ENCODE peak calls at places on chromosomes 6 and 20, in eight cellular contexts. E, H, P, G, B, M, K and A are unnamed samples.

GRCh38 chr6:146191600-146191999 is 162.7 kb downstream of the GRM1 start:
- DNase-seq in K (no peak), E (no peak), P (no peak), B (no peak), M (no peak), H (no peak), G (no peak), A (no peak)

GRCh38 chr6:107120404-107120803 is 5.1 kb upstream of the BEND3 start:
- DNase-seq in M (no peak), P (no peak), K (no peak), H (no peak), E (no peak), G (no peak), B (no peak), A (no peak)

GRCh38 chr6:107534762-107535161 is 44.8 kb downstream of the SOBP start:
- DNase-seq in P (no peak), G (no peak), B (no peak), E (no peak), K (no peak), H (no peak), M (no peak), A (peak)

GRCh38 chr20:46545077-46545826 is 5.2 kb downstream of the OCSTAMP start:
- DNase-seq in E (no peak), P (no peak), M (peak), G (no peak), H (no peak), B (no peak), K (peak), A (peak)

GRCh38 chr20:24650091-24650490 is 180.7 kb downstream of the SYNDIG1 start:
- DNase-seq in K (peak), H (no peak), P (no peak), M (no peak), B (no peak), E (no peak), G (peak), A (no peak)

GRCh38 chr20:16518068-16518783 is 55.0 kb downstream of the KIF16B start:
- DNase-seq in E (peak), H (no peak), K (peak), M (peak), G (peak), P (no peak), B (no peak), A (peak)

GRCh38 chr20:47956261-47956995 is 171.1 kb upstream of the SULF2 start:
- DNase-seq in P (no peak), K (peak), G (peak), E (no peak), H (no peak), M (no peak), B (no peak), A (peak)

GRCh38 chr20:36836591-36837329 is 39.2 kb upstream of the TLDC2 start:
- DNase-seq in B (peak), H (no peak), G (peak), E (no peak), K (peak), P (no peak), M (peak), A (peak)

GRCh38 chr20:31708839-31709534 is 13.7 kb downstream of the BCL2L1 start:
- DNase-seq in B (no peak), P (no peak), E (no peak), K (no peak), M (peak), G (no peak), H (no peak), A (no peak)

GRCh38 chr6:6392214-6393068 is 72.0 kb upstream of the F13A1 start:
- DNase-seq in M (no peak), P (no peak), G (no peak), B (peak), E (no peak), H (no peak), K (no peak), A (no peak)

GRCh38 chr20:51456511-51457280 is 85.8 kb downstream of the NFATC2 start:
- DNase-seq in M (peak), E (peak), B (no peak), G (peak), K (peak), P (peak), H (peak), A (peak)

GRCh38 chr6:142946924-142947701 is 2.1 kb upstream of the HIVEP2 start:
- DNase-seq in M (peak), B (peak), E (peak), G (peak), K (peak), P (peak), H (peak), A (peak)

GRCh38 chr20:47360489-47361267 is 4.2 kb upstream of the ZMYND8 start:
- DNase-seq in B (peak), M (peak), K (peak), E (peak), H (peak), G (peak), P (peak), A (peak)

GRCh38 chr6:28383235-28384142 is 16.1 kb downstream of the ZSCAN12 start:
- DNase-seq in B (peak), K (peak), P (peak), E (peak), H (peak), G (peak), M (peak), A (peak)

GRCh38 chr6:26033942-26034354 is 53.3 kb upstream of the HFE start:
- DNase-seq in E (no peak), K (no peak), M (no peak), H (no peak), G (no peak), P (no peak), B (no peak), A (no peak)

GRCh38 chr6:75296811-75297779 is 12.5 kb upstream of the TMEM30A start:
- DNase-seq in G (peak), E (no peak), H (no peak), P (no peak), B (peak), K (peak), M (no peak), A (peak)

GRCh38 chr6:89357390-89357789 is 4.9 kb upstream of the UBE2J1 start:
- DNase-seq in K (no peak), B (peak), M (no peak), P (no peak), G (no peak), E (no peak), H (no peak), A (no peak)

GRCh38 chr6:6176132-6176531 is 144.3 kb downstream of the F13A1 start:
- DNase-seq in M (no peak), B (no peak), K (no peak), G (no peak), P (no peak), H (no peak), E (no peak), A (no peak)

GRCh38 chr6:3226422-3227362 is 761 bp downstream of the TUBB2B start:
- DNase-seq in M (no peak), E (no peak), P (no peak), K (no peak), G (no peak), B (peak), H (no peak), A (no peak)

GRCh38 chr6:108222504-108222903 is 38.3 kb downstream of the SNX3 start:
- DNase-seq in H (no peak), K (no peak), B (no peak), P (no peak), E (no peak), M (no peak), G (peak), A (peak)

GRCh38 chr6:88637761-88638160 is 325.7 kb downstream of the RNGTT start:
- DNase-seq in E (no peak), K (no peak), M (no peak), B (no peak), P (no peak), H (no peak), G (no peak), A (no peak)

GRCh38 chr6:106799008-106799952 is 169.9 kb downstream of the QRSL1 start:
- DNase-seq in P (no peak), B (peak), H (peak), E (no peak), M (peak), G (peak), K (peak), A (peak)

GRCh38 chr6:90003941-90004340 is 109.7 kb downstream of the GJA10 start:
- DNase-seq in K (peak), M (no peak), G (peak), H (no peak), P (no peak), B (no peak), E (no peak), A (no peak)

GRCh38 chr6:31568537-31568961 is 3.5 kb upstream of the LTA start:
- DNase-seq in P (no peak), M (peak), G (no peak), E (no peak), H (no peak), B (no peak), K (no peak), A (no peak)

GRCh38 chr6:132391391-132392291 is 9.6 kb downstream of the MOXD1 start:
- DNase-seq in M (peak), P (no peak), B (no peak), K (peak), G (peak), E (no peak), H (no peak), A (peak)

GRCh38 chr20:5928063-5928462 is 22.3 kb downstream of the TRMT6 start:
- DNase-seq in G (no peak), E (no peak), B (no peak), H (no peak), M (no peak), K (no peak), P (no peak), A (no peak)

GRCh38 chr20:33933469-33933909 is 60.2 kb upstream of the RALY start:
- DNase-seq in M (peak), G (peak), H (no peak), K (peak), P (no peak), E (peak), B (peak), A (peak)

GRCh38 chr6:168641455-168641854 is 200.5 kb downstream of the SMOC2 start:
- DNase-seq in K (peak), B (no peak), M (no peak), H (no peak), G (no peak), P (no peak), E (no peak), A (no peak)

GRCh38 chr6:125662301-125662700 is 87.1 kb upstream of the HEY2 start:
- DNase-seq in H (no peak), P (no peak), B (no peak), K (no peak), E (no peak), G (no peak), M (no peak), A (peak)

GRCh38 chr6:2257358-2257757 is 12.0 kb upstream of the GMDS start:
- DNase-seq in B (no peak), M (no peak), G (no peak), E (no peak), P (peak), H (no peak), K (no peak), A (no peak)

GRCh38 chr6:39707962-39708683 is 17.1 kb downstream of the KIF6 start:
- DNase-seq in M (no peak), E (no peak), B (no peak), P (no peak), G (no peak), K (peak), H (no peak), A (no peak)

GRCh38 chr6:27495386-27496135 is 22.7 kb upstream of the ZNF184 start:
- DNase-seq in K (peak), H (no peak), G (peak), P (no peak), B (peak), M (peak), E (no peak), A (peak)

GRCh38 chr6:32972353-32973143 is 4.2 kb downstream of the BRD2 start:
- DNase-seq in E (no peak), H (no peak), P (no peak), B (no peak), G (no peak), M (peak), K (no peak), A (no peak)

GRCh38 chr6:32971245-32971580 is 2.8 kb downstream of the BRD2 start:
- DNase-seq in H (no peak), P (no peak), K (no peak), E (no peak), B (no peak), G (no peak), M (no peak), A (no peak)

GRCh38 chr6:32973144-32973854 is 4.9 kb downstream of the BRD2 start:
- DNase-seq in M (peak), G (no peak), H (no peak), B (no peak), K (peak), E (peak), P (peak), A (peak)

GRCh38 chr6:32970413-32971244 is 2.2 kb downstream of the BRD2 start:
- DNase-seq in H (no peak), K (peak), M (peak), P (peak), E (peak), B (peak), G (peak), A (peak)

DNA sequence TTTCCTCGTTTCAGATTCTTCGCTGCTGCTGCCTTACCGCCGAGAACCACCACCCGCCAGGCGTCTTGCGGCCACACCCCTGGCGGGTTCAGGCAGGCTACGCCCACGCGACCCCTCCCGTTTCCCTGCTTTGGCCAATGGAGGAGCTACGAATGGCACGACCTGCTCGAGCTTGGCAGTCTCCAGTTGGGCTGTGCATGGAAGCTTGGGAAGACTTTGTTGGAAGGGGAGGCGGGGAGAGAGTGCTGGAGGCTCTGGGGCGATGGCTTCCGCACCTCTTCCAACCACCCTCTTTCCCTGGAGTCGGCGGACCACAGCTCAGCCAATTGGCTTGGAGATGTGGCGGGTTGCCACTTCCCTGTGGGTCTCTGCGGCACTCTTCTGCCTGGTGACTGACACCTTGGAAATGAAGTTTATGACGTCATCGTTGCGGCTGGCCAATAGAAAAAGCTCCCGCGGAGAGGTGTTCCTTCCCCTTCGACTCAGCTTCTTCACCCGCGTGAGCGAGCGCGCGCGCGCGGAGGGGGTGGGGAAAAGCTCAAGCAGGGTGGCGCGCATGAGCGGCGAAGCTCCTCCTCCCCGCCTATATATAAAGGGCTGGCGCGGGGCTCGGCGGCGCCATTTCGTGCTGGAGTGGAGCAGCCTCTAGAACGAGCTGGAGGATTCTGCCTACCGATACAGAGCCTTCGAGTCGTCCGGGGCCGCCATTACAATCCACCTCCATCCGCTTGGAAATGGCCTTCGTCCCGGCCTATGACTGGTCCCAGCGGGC is 3.4 kb downstream of the BRD2 start:
- DNase-seq in G (peak), H (peak), B (peak), E (peak), K (peak), P (peak), M (peak), A (peak)
- TF ChIP-seq CTCF in G (no peak), H (no peak), B (no peak), E (peak), K (no peak), P (no peak), M (no peak), A (no peak)

GRCh38 chr20:764255-764654 is 4.0 kb downstream of the SLC52A3 start:
- DNase-seq in P (no peak), B (no peak), G (no peak), K (no peak), M (no peak), H (no peak), E (no peak), A (no peak)

GRCh38 chr20:770691-771090 is 2.4 kb upstream of the SLC52A3 start:
- DNase-seq in E (no peak), G (no peak), K (no peak), M (no peak), P (no peak), B (no peak), H (no peak), A (no peak)

GRCh38 chr20:766906-767305 is 1.4 kb downstream of the SLC52A3 start:
- DNase-seq in B (no peak), P (no peak), G (no peak), K (no peak), M (no peak), H (no peak), E (no peak), A (no peak)

GRCh38 chr20:771741-772464 is 3.6 kb upstream of the SLC52A3 start:
- DNase-seq in E (no peak), P (no peak), G (no peak), K (no peak), H (no peak), M (no peak), B (no peak), A (no peak)

DNA sequence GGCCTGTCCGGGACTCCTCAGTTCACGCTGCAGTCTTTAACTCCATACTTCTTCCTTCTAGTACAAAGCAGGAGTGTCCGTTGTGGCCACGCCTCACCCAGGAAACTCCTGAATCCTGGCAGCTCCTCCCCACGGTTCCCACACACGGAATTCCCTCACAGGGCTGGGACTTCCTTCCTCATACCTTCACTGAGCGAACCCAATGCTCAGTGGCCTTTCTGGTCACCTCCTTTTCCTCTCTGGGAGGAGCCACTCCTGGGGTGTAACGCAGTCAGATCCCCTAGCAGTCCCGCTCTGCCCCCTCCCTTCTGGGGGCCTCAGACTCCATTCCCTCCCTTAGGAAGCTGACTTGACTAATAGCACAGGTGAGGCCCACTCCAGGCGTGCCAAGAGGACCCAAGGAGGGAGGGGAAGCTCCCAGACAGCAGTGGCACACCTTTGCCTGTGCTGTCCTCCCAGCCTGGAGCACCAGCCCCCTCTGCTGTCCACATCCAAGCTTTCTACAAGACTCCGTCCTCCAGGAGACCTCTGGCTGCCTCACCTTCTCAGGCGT is at the start of gene SLC52A3:
- DNase-seq in H (no peak), K (no peak), P (no peak), M (peak), G (no peak), B (no peak), E (no peak), A (no peak)
- TF ChIP-seq CTCF in H (no peak), K (no peak), P (no peak), M (peak), G (no peak), B (no peak), E (peak), A (peak)

DNA sequence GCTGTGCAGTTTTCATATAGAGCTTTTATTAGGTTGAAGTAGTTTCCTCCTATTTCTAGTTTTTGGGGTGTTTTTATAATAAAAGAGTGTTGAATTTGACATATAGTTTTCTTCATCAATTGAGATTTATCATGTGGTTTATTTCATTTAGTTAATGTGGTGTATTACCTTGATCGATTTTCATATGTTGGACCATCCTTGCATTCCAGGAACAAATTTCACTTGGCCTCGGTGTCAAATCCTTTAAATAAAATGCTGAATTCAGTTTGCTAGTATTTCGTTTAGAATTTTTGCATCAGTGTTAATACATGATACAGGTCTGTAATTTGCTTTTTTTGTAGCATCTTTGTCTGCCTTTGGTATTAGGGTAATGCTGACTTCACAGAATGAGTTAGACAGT is 6.0 kb downstream of the DYNLT2 start:
- DNase-seq in E (no peak), M (no peak), B (no peak), K (no peak), G (no peak), H (no peak), P (no peak), A (no peak)
- TF ChIP-seq CTCF in E (no peak), M (no peak), B (no peak), K (no peak), G (no peak), H (no peak), P (no peak), A (no peak)

GRCh38 chr6:122947355-122947754 is 48.7 kb upstream of the CLVS2 start:
- DNase-seq in G (peak), E (no peak), B (no peak), P (no peak), M (no peak), K (no peak), H (peak), A (peak)
- TF ChIP-seq CTCF in G (peak), E (peak), B (peak), P (no peak), M (no peak), K (no peak), H (peak), A (peak)

DNA sequence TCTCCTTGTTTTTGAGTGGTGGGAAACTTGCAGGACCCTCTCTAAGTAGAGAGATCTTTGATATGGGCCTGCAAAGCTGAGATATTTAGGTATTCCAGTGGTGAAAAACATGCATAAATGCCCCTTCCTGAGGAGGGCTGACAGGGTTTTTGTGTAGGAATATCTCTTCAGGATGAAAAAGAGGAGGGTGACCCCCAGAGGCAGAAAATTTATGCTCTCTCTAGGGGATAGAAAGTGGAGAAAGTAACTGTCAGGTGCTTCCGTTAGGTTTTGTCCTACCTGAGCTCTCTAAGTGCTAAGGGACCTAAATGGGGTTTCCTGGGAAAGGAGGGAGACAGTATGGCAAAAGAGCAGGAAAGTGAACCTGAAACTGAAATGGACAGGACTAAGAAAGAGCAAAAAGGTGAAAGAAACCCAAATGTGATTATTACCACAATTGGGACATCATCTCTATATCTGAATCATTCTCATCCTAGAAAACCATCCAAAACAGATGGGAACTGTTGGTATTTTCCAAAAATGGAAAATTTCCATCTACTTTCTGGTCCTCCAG is 2.0 kb downstream of the COL19A1 start:
- DNase-seq in B (no peak), K (no peak), M (no peak), P (no peak), E (no peak), G (no peak), H (no peak), A (no peak)
- TF ChIP-seq CTCF in B (peak), K (no peak), M (no peak), P (no peak), E (no peak), G (no peak), H (no peak), A (no peak)

GRCh38 chr6:47479874-47480273 is 2.3 kb downstream of the CD2AP start:
- DNase-seq in G (no peak), B (no peak), K (no peak), H (no peak), E (no peak), P (no peak), M (no peak), A (no peak)

GRCh38 chr6:47483516-47483852 is 5.9 kb downstream of the CD2AP start:
- DNase-seq in P (no peak), K (no peak), G (peak), H (no peak), M (no peak), E (no peak), B (no peak), A (no peak)

GRCh38 chr6:47479156-47479541 is 1.6 kb downstream of the CD2AP start:
- DNase-seq in P (no peak), H (no peak), K (no peak), E (no peak), M (no peak), B (no peak), G (peak), A (peak)

GRCh38 chr6:47483853-47484546 is 6.4 kb downstream of the CD2AP start:
- DNase-seq in K (peak), B (no peak), M (no peak), G (peak), H (no peak), E (no peak), P (no peak), A (peak)

GRCh38 chr6:47481806-47482205 is 4.2 kb downstream of the CD2AP start:
- DNase-seq in P (no peak), H (no peak), E (no peak), M (no peak), B (no peak), G (no peak), K (no peak), A (no peak)
- TF ChIP-seq CTCF in P (no peak), H (no peak), E (no peak), M (no peak), B (no peak), G (no peak), K (no peak), A (no peak)